ENCODE peak calls at places on chromosome 17, in ten cellular contexts. One of them, this sample, is unnamed.

GRCh38 chr17:63848834-63849689 is 6.6 kb upstream of the SMARCD2 start:
- DNase-seq in ovary: peak
- DNase-seq in Calu3: peak
- DNase-seq in PC-9: peak
- DNase-seq in GM06990: peak
- DNase-seq in left ventricle myocardium inferior: peak
- DNase-seq in fibroblast of the aortic adventitia: peak
- DNase-seq in RWPE1: peak
- DNase-seq in vagina: no peak
- DNase-seq in heart left ventricle: peak
- DNase-seq in this sample: peak

GRCh38 chr17:39653662-39654331 is 11.4 kb upstream of the TCAP start:
- DNase-seq in left ventricle myocardium inferior: peak
- DNase-seq in GM06990: no peak
- DNase-seq in RWPE1: peak
- DNase-seq in PC-9: peak
- DNase-seq in vagina: no peak
- DNase-seq in heart left ventricle: peak
- DNase-seq in ovary: peak
- DNase-seq in Calu3: peak
- DNase-seq in fibroblast of the aortic adventitia: peak
- DNase-seq in this sample: peak

GRCh38 chr17:19248923-19249574 is 11.9 kb downstream of the EPN2 start:
- DNase-seq in vagina: no peak
- DNase-seq in fibroblast of the aortic adventitia: peak
- DNase-seq in RWPE1: no peak
- DNase-seq in Calu3: peak
- DNase-seq in heart left ventricle: peak
- DNase-seq in PC-9: peak
- DNase-seq in GM06990: no peak
- DNase-seq in left ventricle myocardium inferior: peak
- DNase-seq in ovary: peak
- DNase-seq in this sample: no peak

GRCh38 chr17:5526821-5527598 is 40.6 kb downstream of the MIS12 start:
- DNase-seq in Calu3: peak
- DNase-seq in ovary: no peak
- DNase-seq in RWPE1: peak
- DNase-seq in heart left ventricle: peak
- DNase-seq in left ventricle myocardium inferior: peak
- DNase-seq in PC-9: peak
- DNase-seq in fibroblast of the aortic adventitia: peak
- DNase-seq in vagina: no peak
- DNase-seq in GM06990: no peak
- DNase-seq in this sample: peak

GRCh38 chr17:29731589-29731929 is 108.8 kb upstream of the CORO6 start:
- DNase-seq in ovary: no peak
- DNase-seq in heart left ventricle: no peak
- DNase-seq in Calu3: no peak
- DNase-seq in GM06990: no peak
- DNase-seq in RWPE1: no peak
- DNase-seq in fibroblast of the aortic adventitia: no peak
- DNase-seq in vagina: no peak
- DNase-seq in left ventricle myocardium inferior: no peak
- DNase-seq in PC-9: no peak
- DNase-seq in this sample: no peak

GRCh38 chr17:40301315-40301714 is 7.7 kb upstream of the RARA start:
- DNase-seq in vagina: no peak
- DNase-seq in heart left ventricle: no peak
- DNase-seq in GM06990: no peak
- DNase-seq in Calu3: peak
- DNase-seq in PC-9: no peak
- DNase-seq in fibroblast of the aortic adventitia: no peak
- DNase-seq in left ventricle myocardium inferior: no peak
- DNase-seq in ovary: no peak
- DNase-seq in RWPE1: no peak
- DNase-seq in this sample: no peak

GRCh38 chr17:34349748-34350147 is 6.5 kb upstream of the CCL13 start:
- DNase-seq in vagina: no peak
- DNase-seq in ovary: no peak
- DNase-seq in RWPE1: no peak
- DNase-seq in Calu3: no peak
- DNase-seq in fibroblast of the aortic adventitia: no peak
- DNase-seq in left ventricle myocardium inferior: no peak
- DNase-seq in GM06990: no peak
- DNase-seq in PC-9: no peak
- DNase-seq in heart left ventricle: no peak
- DNase-seq in this sample: no peak

GRCh38 chr17:299546-299945 is 53.1 kb downstream of the RPH3AL start:
- DNase-seq in PC-9: no peak
- DNase-seq in Calu3: no peak
- DNase-seq in heart left ventricle: peak
- DNase-seq in left ventricle myocardium inferior: no peak
- DNase-seq in vagina: no peak
- DNase-seq in GM06990: no peak
- DNase-seq in fibroblast of the aortic adventitia: no peak
- DNase-seq in ovary: peak
- DNase-seq in RWPE1: no peak
- DNase-seq in this sample: no peak

GRCh38 chr17:37637956-37638355 is 5.3 kb downstream of the DDX52 start:
- DNase-seq in PC-9: no peak
- DNase-seq in Calu3: no peak
- DNase-seq in RWPE1: no peak
- DNase-seq in heart left ventricle: no peak
- DNase-seq in GM06990: no peak
- DNase-seq in vagina: no peak
- DNase-seq in ovary: no peak
- DNase-seq in fibroblast of the aortic adventitia: no peak
- DNase-seq in left ventricle myocardium inferior: no peak
- DNase-seq in this sample: no peak

GRCh38 chr17:37642706-37643105 is 540 bp downstream of the DDX52 start:
- DNase-seq in vagina: no peak
- DNase-seq in PC-9: no peak
- DNase-seq in Calu3: no peak
- DNase-seq in RWPE1: peak
- DNase-seq in fibroblast of the aortic adventitia: peak
- DNase-seq in left ventricle myocardium inferior: no peak
- DNase-seq in ovary: no peak
- DNase-seq in GM06990: no peak
- DNase-seq in heart left ventricle: no peak
- DNase-seq in this sample: no peak

GRCh38 chr17:37640016-37640415 is 3.2 kb downstream of the DDX52 start:
- DNase-seq in GM06990: no peak
- DNase-seq in left ventricle myocardium inferior: no peak
- DNase-seq in Calu3: no peak
- DNase-seq in PC-9: no peak
- DNase-seq in vagina: no peak
- DNase-seq in RWPE1: no peak
- DNase-seq in fibroblast of the aortic adventitia: no peak
- DNase-seq in ovary: no peak
- DNase-seq in heart left ventricle: no peak
- DNase-seq in this sample: no peak

GRCh38 chr17:37643829-37644228 is 583 bp upstream of the DDX52 start:
- DNase-seq in PC-9: peak
- DNase-seq in vagina: no peak
- DNase-seq in RWPE1: no peak
- DNase-seq in left ventricle myocardium inferior: no peak
- DNase-seq in heart left ventricle: no peak
- DNase-seq in fibroblast of the aortic adventitia: peak
- DNase-seq in Calu3: no peak
- DNase-seq in ovary: no peak
- DNase-seq in GM06990: no peak
- DNase-seq in this sample: peak

DNA sequence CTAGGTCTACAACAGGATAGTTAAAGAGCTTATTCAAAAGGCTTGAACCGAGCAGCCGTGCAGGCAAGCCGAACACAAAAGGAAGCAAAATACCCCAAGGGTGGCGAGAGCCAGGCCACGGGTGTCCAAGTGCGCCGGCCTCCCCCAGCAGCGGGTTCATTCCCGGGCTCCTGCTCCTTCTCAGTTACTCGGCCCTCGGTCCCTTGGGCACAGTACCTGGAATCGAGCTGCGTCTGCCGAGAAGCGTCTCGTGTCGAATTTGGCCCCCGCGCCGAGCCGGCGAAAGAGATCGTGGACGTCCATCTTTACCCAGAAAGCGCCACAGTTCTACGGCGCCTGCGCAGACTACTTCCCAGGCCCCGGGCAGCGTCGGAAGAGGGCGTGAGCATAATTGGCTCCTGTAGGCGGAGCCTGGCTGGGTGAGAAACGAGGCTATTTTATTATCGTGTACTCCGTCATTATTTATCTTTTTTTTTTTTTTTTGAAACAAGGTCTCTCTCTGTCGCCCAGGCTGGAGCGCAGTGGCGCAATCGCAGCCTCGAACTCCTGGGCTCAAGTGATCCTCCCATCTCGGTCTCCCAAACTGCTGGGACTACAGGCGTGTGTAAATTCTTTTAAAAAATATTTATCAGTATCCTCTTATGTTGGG is at the start of gene DDX52:
- DNase-seq in Calu3: peak
- DNase-seq in RWPE1: peak
- DNase-seq in left ventricle myocardium inferior: peak
- DNase-seq in heart left ventricle: peak
- DNase-seq in PC-9: peak
- DNase-seq in vagina: peak
- DNase-seq in fibroblast of the aortic adventitia: peak
- DNase-seq in GM06990: peak
- DNase-seq in ovary: peak
- DNase-seq in this sample: peak
- TF ChIP-seq CTCF in Calu3: peak
- TF ChIP-seq CTCF in RWPE1: no peak
- TF ChIP-seq CTCF in left ventricle myocardium inferior: peak
- TF ChIP-seq CTCF in heart left ventricle: no peak
- TF ChIP-seq CTCF in PC-9: no peak
- TF ChIP-seq CTCF in vagina: no peak
- TF ChIP-seq CTCF in fibroblast of the aortic adventitia: no peak
- TF ChIP-seq CTCF in GM06990: peak
- TF ChIP-seq CTCF in ovary: no peak
- TF ChIP-seq CTCF in this sample: no peak

DNA sequence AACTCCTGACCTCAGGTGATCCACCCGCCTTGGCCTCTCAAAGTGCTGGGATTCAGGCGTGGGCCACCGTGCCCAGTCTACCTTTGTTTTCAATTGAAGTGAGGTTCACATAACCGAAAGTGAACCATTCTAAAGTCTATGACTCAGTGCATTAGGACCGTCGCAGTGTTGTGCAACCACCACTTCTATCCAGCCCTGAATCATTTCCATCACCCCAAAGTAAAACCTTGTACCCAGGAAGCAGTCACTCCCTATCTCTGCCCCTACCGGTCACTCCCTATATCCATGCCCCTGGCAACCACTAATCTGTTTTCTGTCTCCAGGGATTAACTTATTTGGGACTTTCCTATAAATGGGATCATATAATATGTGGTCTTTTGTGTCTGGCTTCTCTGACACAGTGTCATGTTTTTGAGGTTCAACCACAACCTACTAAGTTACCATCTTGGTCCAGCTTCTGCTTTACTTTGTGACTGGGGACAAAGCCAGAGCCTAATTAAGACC is 28.3 kb upstream of the CDC42EP4 start:
- DNase-seq in Calu3: peak
- DNase-seq in ovary: no peak
- DNase-seq in PC-9: peak
- DNase-seq in vagina: no peak
- DNase-seq in fibroblast of the aortic adventitia: peak
- DNase-seq in RWPE1: peak
- DNase-seq in left ventricle myocardium inferior: no peak
- DNase-seq in heart left ventricle: no peak
- DNase-seq in GM06990: no peak
- DNase-seq in this sample: no peak
- TF ChIP-seq CTCF in Calu3: peak
- TF ChIP-seq CTCF in ovary: no peak
- TF ChIP-seq CTCF in PC-9: peak
- TF ChIP-seq CTCF in vagina: peak
- TF ChIP-seq CTCF in fibroblast of the aortic adventitia: peak
- TF ChIP-seq CTCF in RWPE1: peak
- TF ChIP-seq CTCF in left ventricle myocardium inferior: no peak
- TF ChIP-seq CTCF in heart left ventricle: no peak
- TF ChIP-seq CTCF in GM06990: no peak
- TF ChIP-seq CTCF in this sample: no peak

GRCh38 chr17:17348872-17349723 is 45.9 kb downstream of the NT5M start:
- DNase-seq in ovary: no peak
- DNase-seq in PC-9: no peak
- DNase-seq in RWPE1: no peak
- DNase-seq in vagina: peak
- DNase-seq in heart left ventricle: no peak
- DNase-seq in Calu3: no peak
- DNase-seq in GM06990: no peak
- DNase-seq in left ventricle myocardium inferior: no peak
- DNase-seq in fibroblast of the aortic adventitia: no peak
- DNase-seq in this sample: peak

GRCh38 chr17:17351356-17351891 is 48.3 kb downstream of the NT5M start:
- DNase-seq in heart left ventricle: no peak
- DNase-seq in RWPE1: no peak
- DNase-seq in GM06990: no peak
- DNase-seq in vagina: peak
- DNase-seq in fibroblast of the aortic adventitia: no peak
- DNase-seq in ovary: no peak
- DNase-seq in left ventricle myocardium inferior: no peak
- DNase-seq in PC-9: no peak
- DNase-seq in Calu3: no peak
- DNase-seq in this sample: no peak

GRCh38 chr17:17349724-17350106 is 46.5 kb downstream of the NT5M start:
- DNase-seq in PC-9: no peak
- DNase-seq in left ventricle myocardium inferior: no peak
- DNase-seq in fibroblast of the aortic adventitia: no peak
- DNase-seq in ovary: no peak
- DNase-seq in Calu3: no peak
- DNase-seq in GM06990: no peak
- DNase-seq in heart left ventricle: no peak
- DNase-seq in vagina: peak
- DNase-seq in RWPE1: no peak
- DNase-seq in this sample: no peak

GRCh38 chr17:17351901-17352781 is 49.0 kb downstream of the NT5M start:
- DNase-seq in PC-9: peak
- DNase-seq in GM06990: no peak
- DNase-seq in vagina: peak
- DNase-seq in Calu3: peak
- DNase-seq in heart left ventricle: peak
- DNase-seq in fibroblast of the aortic adventitia: no peak
- DNase-seq in RWPE1: no peak
- DNase-seq in left ventricle myocardium inferior: peak
- DNase-seq in ovary: no peak
- DNase-seq in this sample: no peak

GRCh38 chr17:17350491-17351355 is 47.5 kb downstream of the NT5M start:
- DNase-seq in heart left ventricle: no peak
- DNase-seq in PC-9: peak
- DNase-seq in vagina: peak
- DNase-seq in RWPE1: peak
- DNase-seq in GM06990: no peak
- DNase-seq in Calu3: no peak
- DNase-seq in ovary: no peak
- DNase-seq in fibroblast of the aortic adventitia: peak
- DNase-seq in left ventricle myocardium inferior: no peak
- DNase-seq in this sample: peak
- TF ChIP-seq CTCF in heart left ventricle: no peak
- TF ChIP-seq CTCF in PC-9: no peak
- TF ChIP-seq CTCF in vagina: no peak
- TF ChIP-seq CTCF in RWPE1: no peak
- TF ChIP-seq CTCF in GM06990: no peak
- TF ChIP-seq CTCF in Calu3: no peak
- TF ChIP-seq CTCF in ovary: no peak
- TF ChIP-seq CTCF in fibroblast of the aortic adventitia: peak
- TF ChIP-seq CTCF in left ventricle myocardium inferior: no peak
- TF ChIP-seq CTCF in this sample: no peak

GRCh38 chr17:21018894-21019293 is 23.9 kb downstream of the USP22 start:
- DNase-seq in vagina: no peak
- DNase-seq in RWPE1: no peak
- DNase-seq in heart left ventricle: no peak
- DNase-seq in GM06990: no peak
- DNase-seq in Calu3: no peak
- DNase-seq in left ventricle myocardium inferior: no peak
- DNase-seq in fibroblast of the aortic adventitia: no peak
- DNase-seq in PC-9: no peak
- DNase-seq in ovary: no peak
- DNase-seq in this sample: no peak

GRCh38 chr17:21021208-21021803 is 21.5 kb downstream of the USP22 start:
- DNase-seq in left ventricle myocardium inferior: no peak
- DNase-seq in RWPE1: no peak
- DNase-seq in ovary: no peak
- DNase-seq in PC-9: no peak
- DNase-seq in GM06990: no peak
- DNase-seq in vagina: no peak
- DNase-seq in heart left ventricle: no peak
- DNase-seq in fibroblast of the aortic adventitia: no peak
- DNase-seq in Calu3: no peak
- DNase-seq in this sample: no peak

GRCh38 chr17:21017861-21018260 is 24.9 kb downstream of the USP22 start:
- DNase-seq in vagina: no peak
- DNase-seq in RWPE1: no peak
- DNase-seq in PC-9: no peak
- DNase-seq in GM06990: no peak
- DNase-seq in Calu3: no peak
- DNase-seq in left ventricle myocardium inferior: no peak
- DNase-seq in fibroblast of the aortic adventitia: no peak
- DNase-seq in heart left ventricle: no peak
- DNase-seq in ovary: no peak
- DNase-seq in this sample: no peak

GRCh38 chr17:21020622-21021021 is 22.2 kb downstream of the USP22 start:
- DNase-seq in ovary: no peak
- DNase-seq in GM06990: no peak
- DNase-seq in PC-9: no peak
- DNase-seq in vagina: no peak
- DNase-seq in heart left ventricle: no peak
- DNase-seq in left ventricle myocardium inferior: no peak
- DNase-seq in fibroblast of the aortic adventitia: no peak
- DNase-seq in RWPE1: no peak
- DNase-seq in Calu3: no peak
- DNase-seq in this sample: no peak

DNA sequence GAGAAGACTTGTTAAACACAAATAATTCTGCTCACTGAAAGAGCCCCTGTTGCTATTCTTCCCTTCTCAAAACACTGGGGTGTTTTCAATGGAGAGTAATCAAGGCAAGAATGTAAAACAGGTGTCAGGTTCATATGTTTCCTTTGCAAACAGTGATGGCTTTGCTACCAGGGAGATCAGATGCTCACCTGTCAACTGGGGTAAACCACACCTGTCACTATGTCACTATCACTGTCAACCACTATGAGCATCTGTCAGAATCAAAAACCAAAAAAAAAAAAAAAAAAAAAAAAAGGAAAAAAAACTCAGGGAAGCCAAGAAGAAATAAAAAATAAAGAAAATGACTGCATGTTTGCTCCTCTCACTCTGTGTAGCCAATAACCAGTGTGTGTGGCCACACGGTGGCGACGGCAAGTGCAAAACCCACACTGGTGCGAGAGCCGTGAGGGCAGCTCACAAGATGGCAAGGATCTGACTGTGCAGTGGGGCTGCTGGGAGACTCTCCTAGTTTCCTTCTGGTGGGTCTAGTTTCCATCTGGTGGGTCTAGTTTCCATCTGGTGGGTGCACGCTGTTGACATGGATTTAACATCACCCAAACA is 22.7 kb downstream of the USP22 start:
- DNase-seq in GM06990: no peak
- DNase-seq in vagina: no peak
- DNase-seq in fibroblast of the aortic adventitia: no peak
- DNase-seq in RWPE1: no peak
- DNase-seq in heart left ventricle: no peak
- DNase-seq in left ventricle myocardium inferior: peak
- DNase-seq in ovary: no peak
- DNase-seq in Calu3: peak
- DNase-seq in PC-9: no peak
- DNase-seq in this sample: peak
- TF ChIP-seq CTCF in GM06990: peak
- TF ChIP-seq CTCF in vagina: no peak
- TF ChIP-seq CTCF in fibroblast of the aortic adventitia: peak
- TF ChIP-seq CTCF in RWPE1: no peak
- TF ChIP-seq CTCF in heart left ventricle: no peak
- TF ChIP-seq CTCF in left ventricle myocardium inferior: peak
- TF ChIP-seq CTCF in ovary: no peak
- TF ChIP-seq CTCF in Calu3: no peak
- TF ChIP-seq CTCF in PC-9: no peak
- TF ChIP-seq CTCF in this sample: no peak

This sample was measured in Caco-2.